ENCODE peak calls at places on chromosomes 16 and 17, in seven cellular contexts. One of them, this sample, is unnamed.

GRCh38 chr16:46883690-46884512 is at the start of gene GPT2:
- DNase-seq in H9: peak
- DNase-seq in cardiac muscle cell: peak
- DNase-seq in mammary epithelial cell: peak
- DNase-seq in tibial artery: peak
- DNase-seq in keratinocyte: peak
- DNase-seq in heart right ventricle: peak
- DNase-seq in this sample: peak

GRCh38 chr17:75454193-75454592 is 2.2 kb upstream of the TMEM94 start:
- DNase-seq in H9: no peak
- DNase-seq in cardiac muscle cell: no peak
- DNase-seq in mammary epithelial cell: peak
- DNase-seq in tibial artery: no peak
- DNase-seq in keratinocyte: no peak
- DNase-seq in heart right ventricle: no peak
- DNase-seq in this sample: no peak

GRCh38 chr16:84686702-84687298 is 13.0 kb upstream of the USP10 start:
- DNase-seq in tibial artery: no peak
- DNase-seq in keratinocyte: no peak
- DNase-seq in heart right ventricle: no peak
- DNase-seq in H9: no peak
- DNase-seq in mammary epithelial cell: no peak
- DNase-seq in cardiac muscle cell: no peak
- DNase-seq in this sample: peak

GRCh38 chr17:40341808-40342574 is 22.5 kb downstream of the GJD3 start:
- DNase-seq in keratinocyte: no peak
- DNase-seq in cardiac muscle cell: peak
- DNase-seq in heart right ventricle: peak
- DNase-seq in H9: peak
- DNase-seq in mammary epithelial cell: no peak
- DNase-seq in tibial artery: peak
- DNase-seq in this sample: peak

GRCh38 chr17:19409066-19409465 is 2.0 kb upstream of the RNF112 start:
- DNase-seq in tibial artery: no peak
- DNase-seq in mammary epithelial cell: no peak
- DNase-seq in cardiac muscle cell: no peak
- DNase-seq in H9: no peak
- DNase-seq in keratinocyte: no peak
- DNase-seq in heart right ventricle: no peak
- DNase-seq in this sample: no peak

GRCh38 chr17:31155208-31155810 is 60.5 kb downstream of the NF1 start:
- DNase-seq in H9: no peak
- DNase-seq in keratinocyte: no peak
- DNase-seq in heart right ventricle: no peak
- DNase-seq in cardiac muscle cell: no peak
- DNase-seq in mammary epithelial cell: no peak
- DNase-seq in tibial artery: no peak
- DNase-seq in this sample: no peak

GRCh38 chr16:84718-85452 is 6.9 kb downstream of the MPG start:
- DNase-seq in heart right ventricle: peak
- DNase-seq in tibial artery: peak
- DNase-seq in cardiac muscle cell: peak
- DNase-seq in H9: no peak
- DNase-seq in mammary epithelial cell: peak
- DNase-seq in keratinocyte: no peak
- DNase-seq in this sample: no peak

GRCh38 chr17:34354637-34355036 is 1.6 kb upstream of the CCL13 start:
- DNase-seq in H9: no peak
- DNase-seq in cardiac muscle cell: peak
- DNase-seq in keratinocyte: no peak
- DNase-seq in heart right ventricle: no peak
- DNase-seq in tibial artery: no peak
- DNase-seq in mammary epithelial cell: no peak
- DNase-seq in this sample: no peak

GRCh38 chr17:16962804-16963203 is 9.1 kb downstream of the TNFRSF13B start:
- DNase-seq in keratinocyte: no peak
- DNase-seq in cardiac muscle cell: no peak
- DNase-seq in tibial artery: no peak
- DNase-seq in heart right ventricle: no peak
- DNase-seq in H9: peak
- DNase-seq in mammary epithelial cell: no peak
- DNase-seq in this sample: no peak

GRCh38 chr16:58709338-58709737 is 24.8 kb upstream of the SLC38A7 start:
- DNase-seq in mammary epithelial cell: no peak
- DNase-seq in tibial artery: no peak
- DNase-seq in keratinocyte: no peak
- DNase-seq in heart right ventricle: no peak
- DNase-seq in H9: no peak
- DNase-seq in cardiac muscle cell: no peak
- DNase-seq in this sample: no peak

GRCh38 chr16:24507959-24508358 is 31.4 kb upstream of the RBBP6 start:
- DNase-seq in keratinocyte: no peak
- DNase-seq in cardiac muscle cell: no peak
- DNase-seq in mammary epithelial cell: no peak
- DNase-seq in tibial artery: no peak
- DNase-seq in H9: no peak
- DNase-seq in heart right ventricle: no peak
- DNase-seq in this sample: no peak

GRCh38 chr16:11799509-11800384 is 2.7 kb upstream of the ZC3H7A start:
- DNase-seq in heart right ventricle: no peak
- DNase-seq in keratinocyte: no peak
- DNase-seq in H9: no peak
- DNase-seq in mammary epithelial cell: no peak
- DNase-seq in tibial artery: no peak
- DNase-seq in cardiac muscle cell: no peak
- DNase-seq in this sample: peak
- H3K27ac ChIP-seq in heart right ventricle: peak
- H3K27ac ChIP-seq in keratinocyte: no peak
- H3K27ac ChIP-seq in H9: no peak
- H3K27ac ChIP-seq in mammary epithelial cell: no peak
- H3K27ac ChIP-seq in tibial artery: peak
- H3K27ac ChIP-seq in cardiac muscle cell: peak
- H3K27ac ChIP-seq in this sample: peak

DNA sequence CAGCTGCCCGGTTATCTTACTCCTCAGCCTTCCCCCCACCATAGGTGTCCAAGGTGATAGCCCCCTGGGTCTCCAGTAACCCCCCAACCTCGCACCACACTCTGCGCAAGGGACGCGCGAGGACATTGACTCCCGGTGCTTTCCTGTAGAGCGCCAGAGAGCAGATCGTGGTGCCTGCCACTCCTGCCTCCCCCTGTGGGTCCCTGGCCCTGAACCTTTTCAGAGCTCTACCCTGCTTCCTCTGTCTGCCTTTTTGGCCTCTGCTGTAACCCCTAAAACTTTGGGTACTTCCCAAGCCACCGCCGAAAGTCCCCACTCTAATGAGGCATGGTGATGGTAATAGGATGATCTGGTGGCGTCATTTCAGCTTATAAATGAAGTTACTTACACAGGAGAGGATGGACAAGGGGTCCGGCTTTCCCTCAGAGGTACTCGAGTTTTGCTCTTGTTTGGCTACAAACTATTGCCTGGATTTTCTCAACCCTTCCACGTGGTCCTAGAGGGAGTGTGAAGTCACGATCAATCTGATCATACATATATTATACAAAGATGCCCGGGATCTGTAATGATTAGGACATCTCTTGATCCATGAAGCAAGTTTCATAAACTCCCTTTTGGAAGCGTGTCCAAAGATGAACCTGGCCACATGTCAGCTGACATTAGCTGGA is 2.1 kb upstream of the CDH11 start:
- DNase-seq in cardiac muscle cell: no peak
- DNase-seq in keratinocyte: no peak
- DNase-seq in heart right ventricle: no peak
- DNase-seq in H9: no peak
- DNase-seq in mammary epithelial cell: no peak
- DNase-seq in tibial artery: no peak
- DNase-seq in this sample: no peak
- H3K27ac ChIP-seq in cardiac muscle cell: no peak
- H3K27ac ChIP-seq in keratinocyte: no peak
- H3K27ac ChIP-seq in heart right ventricle: peak
- H3K27ac ChIP-seq in H9: no peak
- H3K27ac ChIP-seq in mammary epithelial cell: peak
- H3K27ac ChIP-seq in tibial artery: peak
- H3K27ac ChIP-seq in this sample: no peak

GRCh38 chr17:38455288-38455915 is 27.1 kb downstream of the ARHGAP23 start:
- DNase-seq in cardiac muscle cell: peak
- DNase-seq in heart right ventricle: no peak
- DNase-seq in keratinocyte: no peak
- DNase-seq in tibial artery: no peak
- DNase-seq in mammary epithelial cell: no peak
- DNase-seq in H9: peak
- DNase-seq in this sample: peak
- H3K27ac ChIP-seq in cardiac muscle cell: peak
- H3K27ac ChIP-seq in heart right ventricle: peak
- H3K27ac ChIP-seq in keratinocyte: no peak
- H3K27ac ChIP-seq in tibial artery: peak
- H3K27ac ChIP-seq in mammary epithelial cell: no peak
- H3K27ac ChIP-seq in H9: peak
- H3K27ac ChIP-seq in this sample: peak

GRCh38 chr17:2510559-2510958 is 1.1 kb downstream of the METTL16 start:
- DNase-seq in heart right ventricle: no peak
- DNase-seq in mammary epithelial cell: no peak
- DNase-seq in keratinocyte: no peak
- DNase-seq in cardiac muscle cell: no peak
- DNase-seq in tibial artery: no peak
- DNase-seq in H9: no peak
- DNase-seq in this sample: no peak
- H3K27ac ChIP-seq in heart right ventricle: peak
- H3K27ac ChIP-seq in mammary epithelial cell: peak
- H3K27ac ChIP-seq in keratinocyte: peak
- H3K27ac ChIP-seq in cardiac muscle cell: peak
- H3K27ac ChIP-seq in tibial artery: peak
- H3K27ac ChIP-seq in H9: no peak
- H3K27ac ChIP-seq in this sample: peak

GRCh38 chr16:19105891-19106624 is 7.7 kb upstream of the ITPRIPL2 start:
- DNase-seq in H9: no peak
- DNase-seq in mammary epithelial cell: no peak
- DNase-seq in cardiac muscle cell: no peak
- DNase-seq in keratinocyte: no peak
- DNase-seq in tibial artery: no peak
- DNase-seq in heart right ventricle: no peak
- DNase-seq in this sample: no peak
- H3K27ac ChIP-seq in H9: no peak
- H3K27ac ChIP-seq in mammary epithelial cell: no peak
- H3K27ac ChIP-seq in cardiac muscle cell: no peak
- H3K27ac ChIP-seq in keratinocyte: no peak
- H3K27ac ChIP-seq in tibial artery: no peak
- H3K27ac ChIP-seq in heart right ventricle: no peak
- H3K27ac ChIP-seq in this sample: no peak

GRCh38 chr17:41654908-41655607 is 30.7 kb upstream of the KRT17 start:
- DNase-seq in mammary epithelial cell: no peak
- DNase-seq in keratinocyte: no peak
- DNase-seq in cardiac muscle cell: no peak
- DNase-seq in H9: no peak
- DNase-seq in tibial artery: no peak
- DNase-seq in heart right ventricle: no peak
- DNase-seq in this sample: no peak

GRCh38 chr17:41657164-41657754 is 31.4 kb upstream of the EIF1 start:
- DNase-seq in H9: no peak
- DNase-seq in keratinocyte: no peak
- DNase-seq in cardiac muscle cell: no peak
- DNase-seq in tibial artery: no peak
- DNase-seq in heart right ventricle: no peak
- DNase-seq in mammary epithelial cell: peak
- DNase-seq in this sample: no peak

GRCh38 chr17:41655611-41656111 is 31.3 kb upstream of the KRT17 start:
- DNase-seq in cardiac muscle cell: no peak
- DNase-seq in tibial artery: no peak
- DNase-seq in mammary epithelial cell: peak
- DNase-seq in H9: peak
- DNase-seq in keratinocyte: peak
- DNase-seq in heart right ventricle: no peak
- DNase-seq in this sample: peak

GRCh38 chr17:41657936-41658335 is 30.7 kb upstream of the EIF1 start:
- DNase-seq in tibial artery: no peak
- DNase-seq in cardiac muscle cell: no peak
- DNase-seq in H9: no peak
- DNase-seq in heart right ventricle: no peak
- DNase-seq in keratinocyte: no peak
- DNase-seq in mammary epithelial cell: peak
- DNase-seq in this sample: no peak

DNA sequence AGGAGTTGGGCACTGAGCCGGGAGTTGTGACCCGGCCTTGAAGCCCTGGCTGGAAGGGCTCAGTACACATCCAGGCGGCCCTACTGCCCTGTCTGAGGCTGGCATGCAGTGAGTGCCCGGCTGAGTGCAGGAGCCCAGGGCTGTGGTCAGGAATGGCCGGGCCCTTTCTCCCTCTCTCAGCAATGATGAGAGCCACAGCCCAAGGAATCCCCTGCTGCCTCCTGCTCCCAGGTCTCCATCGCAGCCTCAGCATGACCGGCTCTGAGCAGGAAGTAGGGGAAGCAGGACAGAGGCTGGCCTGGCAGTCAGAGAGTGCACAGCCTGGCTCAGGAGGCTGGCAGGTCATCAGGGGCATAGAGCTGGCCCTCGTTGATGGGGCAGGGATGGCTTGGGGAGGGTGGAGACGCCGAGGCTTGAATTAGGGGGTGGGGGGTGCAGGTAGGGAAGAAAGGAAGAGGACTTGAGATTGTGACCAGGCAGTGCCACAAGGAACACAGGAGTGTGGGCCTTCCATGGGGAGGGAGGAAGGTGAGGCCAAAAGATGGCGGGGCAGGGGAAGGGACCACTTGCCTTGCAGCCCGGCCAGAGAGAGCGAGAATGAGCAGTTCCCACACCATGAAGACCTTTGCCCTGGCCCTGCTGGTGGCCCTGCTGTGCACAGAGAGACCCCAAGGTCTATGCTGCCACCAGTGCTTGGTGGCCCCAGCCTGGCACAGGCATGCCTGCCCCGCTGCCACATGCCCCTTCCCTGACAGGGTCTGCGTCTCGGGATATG is 32.1 kb upstream of the KRT17 start:
- DNase-seq in cardiac muscle cell: no peak
- DNase-seq in mammary epithelial cell: no peak
- DNase-seq in heart right ventricle: no peak
- DNase-seq in H9: no peak
- DNase-seq in keratinocyte: no peak
- DNase-seq in tibial artery: no peak
- DNase-seq in this sample: no peak
- H3K27ac ChIP-seq in cardiac muscle cell: no peak
- H3K27ac ChIP-seq in mammary epithelial cell: peak
- H3K27ac ChIP-seq in heart right ventricle: no peak
- H3K27ac ChIP-seq in H9: no peak
- H3K27ac ChIP-seq in keratinocyte: peak
- H3K27ac ChIP-seq in tibial artery: no peak
- H3K27ac ChIP-seq in this sample: no peak